ENCODE peak calls at places on chromosome 4, in five cellular contexts. A, F, G, I and T are unnamed samples.

GRCh38 chr4:37317104-37317643 is 72.6 kb downstream of the NWD2 start:
- DNase-seq in A (no peak), G (no peak), F (no peak), I (no peak), T (no peak)

GRCh38 chr4:166458756-166459155 is 585.7 kb downstream of the TLL1 start:
- DNase-seq in G (no peak), A (no peak), F (no peak), I (no peak), T (no peak)

GRCh38 chr4:7395635-7396034 is 39.1 kb downstream of the PSAPL1 start:
- DNase-seq in G (peak; percentile 4), A (no peak), I (no peak), F (peak; percentile 24), T (no peak)

GRCh38 chr4:185792384-185793146 is 19.4 kb downstream of the SORBS2 start:
- DNase-seq in I (no peak), G (no peak), F (no peak), A (no peak), T (no peak)

GRCh38 chr4:151407466-151408379 is 1.3 kb upstream of the FHIP1A start:
- DNase-seq in F (peak; percentile 62), A (peak; percentile 63), G (peak; percentile 15), I (peak; percentile 63), T (no peak)

GRCh38 chr4:76688737-76689078 is 209.2 kb downstream of the SOWAHB start:
- DNase-seq in A (no peak), G (no peak), F (no peak), I (no peak), T (no peak)

GRCh38 chr4:17494258-17494657 is 17.6 kb downstream of the QDPR start:
- DNase-seq in F (no peak), G (peak; percentile 22), A (no peak), I (no peak), T (peak; percentile 68)

GRCh38 chr4:186104895-186105720 is 604 bp downstream of the FAM149A start:
- DNase-seq in F (no peak), A (no peak), I (peak; percentile 43), G (peak; percentile 34), T (no peak)

GRCh38 chr4:42487230-42487629 is 89.9 kb downstream of the SHISA3 start:
- DNase-seq in G (no peak), F (no peak), I (no peak), A (no peak), T (no peak)

GRCh38 chr4:17284323-17285175 is 227.3 kb downstream of the QDPR start:
- DNase-seq in I (no peak), F (no peak), A (no peak), G (no peak), T (no peak)

GRCh38 chr4:163063891-163064290 is 102.8 kb downstream of the NAF1 start:
- DNase-seq in I (no peak), F (no peak), G (no peak), A (no peak), T (no peak)

GRCh38 chr4:142402925-142403324 is 443.2 kb downstream of the INPP4B start:
- DNase-seq in I (no peak), F (no peak), G (no peak), A (no peak), T (no peak)

GRCh38 chr4:4875147-4875546 is 15.7 kb downstream of the MSX1 start:
- DNase-seq in F (no peak), I (no peak), G (no peak), A (no peak), T (no peak)

GRCh38 chr4:56139241-56139827 is 190.6 kb downstream of the CEP135 start:
- DNase-seq in I (no peak), A (no peak), G (no peak), F (no peak), T (no peak)

GRCh38 chr4:55238407-55238806 is 107.6 kb upstream of the SRD5A3 start:
- DNase-seq in I (no peak), F (no peak), A (no peak), G (no peak), T (no peak)

GRCh38 chr4:158238574-158238973 is 28.3 kb downstream of the TMEM144 start:
- DNase-seq in G (no peak), I (no peak), F (no peak), A (no peak), T (no peak)

GRCh38 chr4:174538123-174538875 is 16.0 kb upstream of the HPGD start:
- DNase-seq in F (no peak), A (no peak), G (no peak), I (no peak), T (no peak)

GRCh38 chr4:2412534-2412884 is 5.9 kb downstream of the ZFYVE28 start:
- DNase-seq in A (no peak), G (no peak), F (no peak), I (no peak), T (peak; percentile 38)

GRCh38 chr4:158074851-158075250 is 98.0 kb downstream of the GASK1B start:
- DNase-seq in I (no peak), G (no peak), F (no peak), A (no peak), T (no peak)

GRCh38 chr4:83238393-83238792 is 46.2 kb downstream of the COQ2 start:
- DNase-seq in G (no peak), I (no peak), A (no peak), F (no peak), T (peak; percentile 67)

GRCh38 chr4:116358633-116359222 is 726.6 kb downstream of the TRAM1L1 start:
- DNase-seq in F (no peak), A (no peak), I (no peak), G (no peak), T (peak; percentile 69)

GRCh38 chr4:14667624-14668295 is 334.5 kb upstream of the CPEB2 start:
- DNase-seq in A (no peak), I (no peak), G (no peak), F (no peak), T (no peak)

GRCh38 chr4:104073245-104073644 is 353.5 kb upstream of the TACR3 start:
- DNase-seq in I (no peak), F (no peak), A (no peak), G (no peak), T (no peak)

GRCh38 chr4:82785248-82786003 is 13.2 kb downstream of the SCD5 start:
- DNase-seq in F (no peak), A (no peak), I (no peak), G (no peak), T (no peak)

GRCh38 chr4:165124488-165124887 is 11.8 kb upstream of the TMEM192 start:
- DNase-seq in I (no peak), A (no peak), G (no peak), F (no peak), T (peak; percentile 1)

GRCh38 chr4:83378426-83378825 is 43.8 kb upstream of the HPSE start:
- DNase-seq in F (no peak), G (no peak), A (no peak), I (no peak), T (peak; percentile 66)

GRCh38 chr4:41038304-41038703 is 176.0 kb downstream of the APBB2 start:
- DNase-seq in I (no peak), G (no peak), F (no peak), A (no peak), T (no peak)

GRCh38 chr4:153079824-153080486 is 124.3 kb upstream of the TRIM2 start:
- DNase-seq in F (no peak), A (no peak), I (no peak), G (no peak), T (peak; percentile 97)

GRCh38 chr4:173325007-173325736 is 9.0 kb downstream of the HMGB2 start:
- DNase-seq in I (no peak), F (no peak), A (no peak), G (no peak), T (no peak)
- TF ChIP-seq POLR2A in I (no peak), F (no peak), A (no peak), G (no peak), T (no peak)

GRCh38 chr4:123398803-123399637 is 2.4 kb downstream of the SPRY1 start:
- DNase-seq in A (peak; percentile 68), I (peak; percentile 63), G (peak; percentile 59), F (no peak), T (peak; percentile 49)
- TF ChIP-seq POLR2A in A (no peak), I (peak; percentile 6), G (no peak), F (no peak), T (no peak)

DNA sequence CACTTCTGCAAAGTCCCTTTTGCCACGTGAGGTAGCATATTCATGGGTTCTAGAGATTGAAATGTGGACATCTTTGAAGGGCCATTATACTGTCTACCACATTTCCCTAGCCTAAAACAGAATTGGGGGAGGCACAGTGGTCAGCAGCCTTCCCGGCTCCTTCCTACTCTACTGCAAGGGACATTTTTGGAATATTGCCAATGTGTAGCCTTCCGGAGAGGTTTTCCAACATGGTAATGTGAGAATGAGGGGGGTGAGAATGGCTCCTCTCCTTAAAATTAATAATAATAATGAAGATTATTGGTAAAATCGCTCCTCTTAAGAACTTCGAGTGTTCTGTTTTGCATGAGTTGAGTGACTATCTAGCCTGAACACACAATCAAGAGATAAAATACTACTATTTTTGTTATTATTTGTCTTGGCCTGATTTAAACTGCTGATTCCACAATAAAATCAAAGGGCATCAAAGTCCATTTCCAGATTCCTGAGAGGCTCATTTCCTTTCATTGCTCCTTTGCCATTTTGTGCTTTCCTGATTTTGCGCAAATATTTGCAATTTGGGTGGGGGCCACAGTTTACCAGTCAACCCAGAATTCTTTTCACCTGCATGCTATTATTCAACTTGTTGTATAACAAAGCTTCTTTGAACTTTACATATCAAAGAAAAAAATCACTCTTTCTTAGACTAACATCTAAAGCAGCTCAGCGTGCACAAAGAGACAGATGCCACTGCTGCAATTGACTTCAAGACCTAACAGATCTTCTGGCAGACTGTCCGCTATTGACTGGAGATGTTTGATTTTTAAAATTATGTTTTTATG is 27.0 kb upstream of the TSPAN5 start:
- DNase-seq in F (no peak), A (no peak), G (no peak), I (no peak), T (no peak)
- TF ChIP-seq POLR2A in F (no peak), A (no peak), G (no peak), I (no peak), T (no peak)

GRCh38 chr4:107935246-107935645 is 3.9 kb downstream of the CYP2U1 start:
- DNase-seq in F (no peak), A (no peak), G (no peak), I (no peak), T (no peak)

GRCh38 chr4:107931775-107932321 is 499 bp downstream of the CYP2U1 start:
- DNase-seq in G (no peak), F (no peak), A (peak; percentile 62), I (no peak), T (no peak)

GRCh38 chr4:107937040-107937439 is 5.7 kb downstream of the CYP2U1 start:
- DNase-seq in A (no peak), G (no peak), I (no peak), F (no peak), T (no peak)

DNA sequence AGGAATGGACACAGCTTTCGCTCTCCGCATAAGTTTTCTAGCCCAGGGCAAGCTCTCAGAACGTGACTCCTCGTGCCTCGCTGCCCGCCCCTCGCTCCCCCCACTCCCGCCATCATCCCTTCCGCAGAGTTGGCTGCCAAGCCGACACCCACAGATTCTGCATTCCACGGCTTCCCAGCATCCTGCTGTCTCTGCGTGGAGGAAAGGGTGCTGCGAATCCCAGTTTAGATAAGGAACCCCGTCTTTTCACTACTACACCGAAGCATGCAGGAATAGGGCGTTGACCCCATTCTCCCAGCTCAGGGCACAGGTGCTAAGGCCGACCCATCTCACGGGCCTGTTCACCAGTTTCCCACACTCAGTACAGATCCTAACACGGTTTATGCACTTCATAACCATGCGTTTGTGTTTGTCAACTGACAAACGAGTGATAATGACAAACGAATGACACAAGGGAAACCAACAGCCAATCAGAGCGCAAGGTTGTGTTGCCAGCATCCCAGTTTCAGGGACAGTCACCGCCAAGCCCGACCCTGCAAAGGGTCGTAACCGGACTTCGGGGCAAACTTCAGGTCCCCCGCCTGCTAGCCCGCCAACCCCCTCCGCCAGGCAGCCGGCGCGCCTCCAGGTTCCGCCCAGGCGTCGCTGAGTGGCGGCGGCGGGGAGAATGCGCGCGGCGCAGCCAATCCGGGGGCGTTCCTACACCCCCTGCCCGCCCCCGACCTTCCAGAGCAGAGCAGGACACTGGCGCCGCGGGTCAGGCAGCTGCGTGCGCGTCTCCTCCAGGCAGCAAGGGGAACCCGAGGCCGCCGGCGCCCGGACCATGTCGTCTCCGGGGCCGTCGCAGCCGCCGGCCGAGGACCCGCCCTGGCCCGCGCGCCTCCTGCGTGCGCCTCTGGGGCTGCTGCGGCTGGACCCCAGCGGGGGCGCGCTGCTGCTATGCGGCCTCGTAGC is at the start of gene CYP2U1:
- DNase-seq in A (peak; percentile 93), G (peak; percentile 87), I (peak; percentile 84), F (peak; percentile 74), T (peak; percentile 77)
- TF ChIP-seq POLR2A in A (peak; percentile 60), G (peak; percentile 66), I (peak; percentile 75), F (no peak), T (no peak)